ENCODE peak calls at places on chromosomes 11 and 22, in ten cellular contexts. One of them, this sample, is unnamed.
A peak's percentile ranks its signal among the peaks of the same experiment; 100 is the strongest.

GRCh38 chr11:41989800-41990380 is 530.4 kb upstream of the LRRC4C start:
- DNase-seq in neural progenitor cell: no peak
- DNase-seq in prostate gland: no peak
- DNase-seq in thyroid gland: no peak
- DNase-seq in sigmoid colon: no peak
- DNase-seq in HAP-1: no peak
- DNase-seq in tibial artery: no peak
- DNase-seq in PC-3: peak; percentile 50
- DNase-seq in upper lobe of right lung: no peak
- DNase-seq in NT2/D1: no peak
- DNase-seq in this sample: no peak

GRCh38 chr22:50303848-50304527 is 3.5 kb downstream of the PLXNB2 start:
- DNase-seq in neural progenitor cell: peak; percentile 33
- DNase-seq in prostate gland: peak; percentile 52
- DNase-seq in thyroid gland: peak; percentile 83
- DNase-seq in sigmoid colon: peak; percentile 88
- DNase-seq in HAP-1: peak; percentile 45
- DNase-seq in tibial artery: peak; percentile 84
- DNase-seq in PC-3: peak; percentile 50
- DNase-seq in upper lobe of right lung: peak; percentile 87
- DNase-seq in NT2/D1: no peak
- DNase-seq in this sample: no peak

GRCh38 chr11:72684236-72684912 is 10.2 kb upstream of the PDE2A start:
- DNase-seq in neural progenitor cell: peak; percentile 52
- DNase-seq in prostate gland: peak; percentile 25
- DNase-seq in thyroid gland: peak; percentile 47
- DNase-seq in sigmoid colon: peak; percentile 88
- DNase-seq in HAP-1: peak; percentile 66
- DNase-seq in tibial artery: peak; percentile 76
- DNase-seq in PC-3: peak; percentile 82
- DNase-seq in upper lobe of right lung: no peak
- DNase-seq in NT2/D1: no peak
- DNase-seq in this sample: peak; percentile 34

GRCh38 chr22:29313126-29314071 is 2.1 kb downstream of the RASL10A start:
- DNase-seq in neural progenitor cell: peak; percentile 68
- DNase-seq in prostate gland: no peak
- DNase-seq in thyroid gland: peak; percentile 61
- DNase-seq in sigmoid colon: peak; percentile 70
- DNase-seq in HAP-1: no peak
- DNase-seq in tibial artery: peak; percentile 70
- DNase-seq in PC-3: no peak
- DNase-seq in upper lobe of right lung: peak; percentile 67
- DNase-seq in NT2/D1: no peak
- DNase-seq in this sample: no peak

GRCh38 chr11:96481806-96482592 is 92.2 kb downstream of the JRKL start:
- DNase-seq in neural progenitor cell: no peak
- DNase-seq in prostate gland: no peak
- DNase-seq in thyroid gland: no peak
- DNase-seq in sigmoid colon: no peak
- DNase-seq in HAP-1: no peak
- DNase-seq in tibial artery: no peak
- DNase-seq in PC-3: no peak
- DNase-seq in upper lobe of right lung: no peak
- DNase-seq in NT2/D1: no peak
- DNase-seq in this sample: no peak

GRCh38 chr22:29270475-29271271 is 2.6 kb downstream of the EWSR1 start:
- DNase-seq in neural progenitor cell: peak; percentile 34
- DNase-seq in prostate gland: no peak
- DNase-seq in thyroid gland: no peak
- DNase-seq in sigmoid colon: no peak
- DNase-seq in HAP-1: no peak
- DNase-seq in tibial artery: peak; percentile 39
- DNase-seq in PC-3: peak; percentile 54
- DNase-seq in upper lobe of right lung: no peak
- DNase-seq in NT2/D1: no peak
- DNase-seq in this sample: no peak

GRCh38 chr22:35928273-35928798 is 100.3 kb downstream of the RBFOX2 start:
- DNase-seq in neural progenitor cell: no peak
- DNase-seq in prostate gland: peak; percentile 61
- DNase-seq in thyroid gland: peak; percentile 14
- DNase-seq in sigmoid colon: no peak
- DNase-seq in HAP-1: no peak
- DNase-seq in tibial artery: no peak
- DNase-seq in PC-3: no peak
- DNase-seq in upper lobe of right lung: no peak
- DNase-seq in NT2/D1: no peak
- DNase-seq in this sample: no peak

GRCh38 chr11:74037309-74037708 is 28.4 kb upstream of the UCP3 start:
- DNase-seq in neural progenitor cell: no peak
- DNase-seq in prostate gland: no peak
- DNase-seq in thyroid gland: peak; percentile 12
- DNase-seq in sigmoid colon: no peak
- DNase-seq in HAP-1: no peak
- DNase-seq in tibial artery: no peak
- DNase-seq in PC-3: peak; percentile 86
- DNase-seq in upper lobe of right lung: no peak
- DNase-seq in NT2/D1: no peak
- DNase-seq in this sample: no peak

GRCh38 chr11:86288776-86289507 is 13.1 kb upstream of the HIKESHI start:
- DNase-seq in neural progenitor cell: no peak
- DNase-seq in prostate gland: no peak
- DNase-seq in thyroid gland: no peak
- DNase-seq in sigmoid colon: no peak
- DNase-seq in HAP-1: no peak
- DNase-seq in tibial artery: no peak
- DNase-seq in PC-3: no peak
- DNase-seq in upper lobe of right lung: no peak
- DNase-seq in NT2/D1: no peak
- DNase-seq in this sample: no peak

DNA sequence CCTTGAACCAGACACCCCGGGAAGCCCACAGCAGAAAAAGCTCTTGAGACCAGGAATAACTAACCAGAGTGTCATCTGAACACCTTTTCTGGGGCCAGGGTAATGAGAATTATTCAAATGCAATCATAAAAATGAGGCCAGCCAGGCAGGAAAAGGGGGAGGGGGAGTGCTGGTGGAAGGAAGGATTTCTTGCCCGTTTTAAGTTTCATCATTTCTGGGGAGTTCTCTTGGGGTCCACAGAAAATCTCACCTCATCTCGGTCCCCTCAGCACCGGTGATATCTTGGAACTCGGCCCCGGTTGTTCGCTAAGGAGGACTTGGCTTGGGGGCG is 495 bp upstream of the PKNOX2 start:
- DNase-seq in neural progenitor cell: no peak
- DNase-seq in prostate gland: no peak
- DNase-seq in thyroid gland: no peak
- DNase-seq in sigmoid colon: no peak
- DNase-seq in HAP-1: no peak
- DNase-seq in tibial artery: no peak
- DNase-seq in PC-3: no peak
- DNase-seq in upper lobe of right lung: no peak
- DNase-seq in NT2/D1: no peak
- DNase-seq in this sample: no peak
- H3K27me3 ChIP-seq in neural progenitor cell: peaks cover 14% of the 10 kb centered on the region
- H3K27me3 ChIP-seq in prostate gland: no peaks in the 10 kb centered on the region
- H3K27me3 ChIP-seq in thyroid gland: no peaks in the 10 kb centered on the region
- H3K27me3 ChIP-seq in sigmoid colon: no peaks in the 10 kb centered on the region
- H3K27me3 ChIP-seq in HAP-1: no peaks in the 10 kb centered on the region
- H3K27me3 ChIP-seq in tibial artery: no peaks in the 10 kb centered on the region
- H3K27me3 ChIP-seq in PC-3: peaks cover 28% of the 10 kb centered on the region
- H3K27me3 ChIP-seq in upper lobe of right lung: peaks cover 48% of the 10 kb centered on the region
- H3K27me3 ChIP-seq in NT2/D1: peaks cover 11% of the 10 kb centered on the region
- H3K27me3 ChIP-seq in this sample: peaks cover 23% of the 10 kb centered on the region

GRCh38 chr11:23425379-23425778 is 565.1 kb upstream of the CCDC179 start:
- DNase-seq in neural progenitor cell: no peak
- DNase-seq in prostate gland: no peak
- DNase-seq in thyroid gland: no peak
- DNase-seq in sigmoid colon: no peak
- DNase-seq in HAP-1: no peak
- DNase-seq in tibial artery: no peak
- DNase-seq in PC-3: no peak
- DNase-seq in upper lobe of right lung: no peak
- DNase-seq in NT2/D1: no peak
- DNase-seq in this sample: no peak
- H3K27me3 ChIP-seq in neural progenitor cell: no peaks in the 10 kb centered on the region
- H3K27me3 ChIP-seq in prostate gland: no peaks in the 10 kb centered on the region
- H3K27me3 ChIP-seq in thyroid gland: no peaks in the 10 kb centered on the region
- H3K27me3 ChIP-seq in sigmoid colon: no peaks in the 10 kb centered on the region
- H3K27me3 ChIP-seq in HAP-1: no peaks in the 10 kb centered on the region
- H3K27me3 ChIP-seq in tibial artery: no peaks in the 10 kb centered on the region
- H3K27me3 ChIP-seq in PC-3: no peaks in the 10 kb centered on the region
- H3K27me3 ChIP-seq in upper lobe of right lung: no peaks in the 10 kb centered on the region
- H3K27me3 ChIP-seq in NT2/D1: no peaks in the 10 kb centered on the region
- H3K27me3 ChIP-seq in this sample: no peaks in the 10 kb centered on the region

GRCh38 chr22:49021097-49021925 is 806.4 kb downstream of the BRD1 start:
- DNase-seq in neural progenitor cell: no peak
- DNase-seq in prostate gland: no peak
- DNase-seq in thyroid gland: no peak
- DNase-seq in sigmoid colon: peak; percentile 58
- DNase-seq in HAP-1: no peak
- DNase-seq in tibial artery: peak; percentile 44
- DNase-seq in PC-3: no peak
- DNase-seq in upper lobe of right lung: peak; percentile 57
- DNase-seq in NT2/D1: no peak
- DNase-seq in this sample: no peak

GRCh38 chr22:49023879-49024774 is 803.5 kb downstream of the BRD1 start:
- DNase-seq in neural progenitor cell: no peak
- DNase-seq in prostate gland: no peak
- DNase-seq in thyroid gland: no peak
- DNase-seq in sigmoid colon: peak; percentile 47
- DNase-seq in HAP-1: no peak
- DNase-seq in tibial artery: peak; percentile 58
- DNase-seq in PC-3: no peak
- DNase-seq in upper lobe of right lung: peak; percentile 58
- DNase-seq in NT2/D1: no peak
- DNase-seq in this sample: no peak

GRCh38 chr22:49021926-49022815 is 805.5 kb downstream of the BRD1 start:
- DNase-seq in neural progenitor cell: no peak
- DNase-seq in prostate gland: no peak
- DNase-seq in thyroid gland: no peak
- DNase-seq in sigmoid colon: peak; percentile 59
- DNase-seq in HAP-1: no peak
- DNase-seq in tibial artery: peak; percentile 59
- DNase-seq in PC-3: no peak
- DNase-seq in upper lobe of right lung: peak; percentile 56
- DNase-seq in NT2/D1: no peak
- DNase-seq in this sample: no peak

GRCh38 chr22:49023161-49023878 is 804.4 kb downstream of the BRD1 start:
- DNase-seq in neural progenitor cell: no peak
- DNase-seq in prostate gland: no peak
- DNase-seq in thyroid gland: no peak
- DNase-seq in sigmoid colon: peak; percentile 52
- DNase-seq in HAP-1: no peak
- DNase-seq in tibial artery: peak; percentile 54
- DNase-seq in PC-3: no peak
- DNase-seq in upper lobe of right lung: peak; percentile 60
- DNase-seq in NT2/D1: no peak
- DNase-seq in this sample: no peak

GRCh38 chr22:49022816-49023160 is 804.9 kb downstream of the BRD1 start:
- DNase-seq in neural progenitor cell: no peak
- DNase-seq in prostate gland: no peak
- DNase-seq in thyroid gland: no peak
- DNase-seq in sigmoid colon: no peak
- DNase-seq in HAP-1: no peak
- DNase-seq in tibial artery: peak; percentile 46
- DNase-seq in PC-3: no peak
- DNase-seq in upper lobe of right lung: no peak
- DNase-seq in NT2/D1: no peak
- DNase-seq in this sample: no peak
- H3K27me3 ChIP-seq in neural progenitor cell: no peaks in the 10 kb centered on the region
- H3K27me3 ChIP-seq in prostate gland: no peaks in the 10 kb centered on the region
- H3K27me3 ChIP-seq in thyroid gland: no peaks in the 10 kb centered on the region
- H3K27me3 ChIP-seq in sigmoid colon: peaks cover 10% of the 10 kb centered on the region
- H3K27me3 ChIP-seq in HAP-1: no peaks in the 10 kb centered on the region
- H3K27me3 ChIP-seq in tibial artery: no peaks in the 10 kb centered on the region
- H3K27me3 ChIP-seq in PC-3: no peaks in the 10 kb centered on the region
- H3K27me3 ChIP-seq in upper lobe of right lung: no peaks in the 10 kb centered on the region
- H3K27me3 ChIP-seq in NT2/D1: no peaks in the 10 kb centered on the region
- H3K27me3 ChIP-seq in this sample: no peaks in the 10 kb centered on the region

DNA sequence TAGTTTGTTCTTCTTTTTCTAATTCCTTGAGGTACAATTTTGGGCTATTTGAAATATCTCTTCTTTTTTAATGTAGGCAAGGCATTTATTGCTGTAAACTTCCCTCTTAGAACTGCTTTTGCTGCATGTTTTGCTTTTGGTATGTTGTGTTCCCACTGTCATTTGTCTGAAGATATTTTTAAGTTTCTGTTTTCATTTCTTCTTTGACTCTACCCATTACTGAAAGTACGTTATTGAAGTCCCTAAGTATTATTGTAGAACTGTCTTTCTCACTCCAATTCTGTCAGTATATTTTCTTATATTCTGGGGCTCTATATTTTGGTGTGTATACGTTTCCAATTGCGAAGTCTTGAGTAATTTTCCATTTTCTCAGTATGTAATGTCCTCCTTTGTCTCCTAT is 77.9 kb downstream of the KCNQ1OT1 start:
- DNase-seq in neural progenitor cell: no peak
- DNase-seq in prostate gland: no peak
- DNase-seq in thyroid gland: no peak
- DNase-seq in sigmoid colon: no peak
- DNase-seq in HAP-1: no peak
- DNase-seq in tibial artery: no peak
- DNase-seq in PC-3: no peak
- DNase-seq in upper lobe of right lung: no peak
- DNase-seq in NT2/D1: no peak
- DNase-seq in this sample: no peak
- H3K27me3 ChIP-seq in neural progenitor cell: peaks cover 67% of the 10 kb centered on the region
- H3K27me3 ChIP-seq in prostate gland: no peaks in the 10 kb centered on the region
- H3K27me3 ChIP-seq in thyroid gland: no peaks in the 10 kb centered on the region
- H3K27me3 ChIP-seq in sigmoid colon: no peaks in the 10 kb centered on the region
- H3K27me3 ChIP-seq in HAP-1: no peaks in the 10 kb centered on the region
- H3K27me3 ChIP-seq in tibial artery: no peaks in the 10 kb centered on the region
- H3K27me3 ChIP-seq in PC-3: no peaks in the 10 kb centered on the region
- H3K27me3 ChIP-seq in upper lobe of right lung: no peaks in the 10 kb centered on the region
- H3K27me3 ChIP-seq in NT2/D1: peaks cover 96% of the 10 kb centered on the region
- H3K27me3 ChIP-seq in this sample: no peaks in the 10 kb centered on the region

GRCh38 chr11:20155683-20156279 is 4.5 kb downstream of the DBX1 start:
- DNase-seq in neural progenitor cell: peak; percentile 44
- DNase-seq in prostate gland: no peak
- DNase-seq in thyroid gland: no peak
- DNase-seq in sigmoid colon: no peak
- DNase-seq in HAP-1: no peak
- DNase-seq in tibial artery: no peak
- DNase-seq in PC-3: no peak
- DNase-seq in upper lobe of right lung: no peak
- DNase-seq in NT2/D1: no peak
- DNase-seq in this sample: no peak
- H3K27me3 ChIP-seq in neural progenitor cell: peaks cover 57% of the 10 kb centered on the region
- H3K27me3 ChIP-seq in prostate gland: peaks cover 52% of the 10 kb centered on the region
- H3K27me3 ChIP-seq in thyroid gland: peaks cover 36% of the 10 kb centered on the region
- H3K27me3 ChIP-seq in sigmoid colon: peaks cover 53% of the 10 kb centered on the region
- H3K27me3 ChIP-seq in HAP-1: peaks cover 52% of the 10 kb centered on the region
- H3K27me3 ChIP-seq in tibial artery: peaks cover 12% of the 10 kb centered on the region
- H3K27me3 ChIP-seq in PC-3: peaks cover 40% of the 10 kb centered on the region
- H3K27me3 ChIP-seq in upper lobe of right lung: peaks cover 76% of the 10 kb centered on the region
- H3K27me3 ChIP-seq in NT2/D1: peaks cover 58% of the 10 kb centered on the region
- H3K27me3 ChIP-seq in this sample: peaks cover 12% of the 10 kb centered on the region